ENCODE peak calls at places on chromosome 19, in ten cellular contexts. One of them, this sample, is unnamed.

GRCh38 chr19:2540646-2541454 is 64.9 kb downstream of the GADD45B start:
- DNase-seq in HEK293T: no peak
- DNase-seq in NCI-H345: no peak
- DNase-seq in nephron progenitor cell: peak
- DNase-seq in stimulated activated CD4-positive, alpha-beta T cell treated with anti-CD3 and anti-CD28 coated beads, Interleukin-1b, Interleukin-23, amount 100 ng/mL, for 24 hours: no peak
- DNase-seq in left lung: peak
- DNase-seq in activated T-cell treated with anti-CD3 and anti-CD28 coated beads for 1 hour: no peak
- DNase-seq in memory B cell: no peak
- DNase-seq in skeletal muscle cell: peak
- DNase-seq in HL-60: no peak
- DNase-seq in this sample: peak

GRCh38 chr19:11425719-11426457 is 6.8 kb upstream of the RGL3 start:
- DNase-seq in HEK293T: no peak
- DNase-seq in NCI-H345: no peak
- DNase-seq in nephron progenitor cell: no peak
- DNase-seq in stimulated activated CD4-positive, alpha-beta T cell treated with anti-CD3 and anti-CD28 coated beads, Interleukin-1b, Interleukin-23, amount 100 ng/mL, for 24 hours: no peak
- DNase-seq in left lung: no peak
- DNase-seq in activated T-cell treated with anti-CD3 and anti-CD28 coated beads for 1 hour: no peak
- DNase-seq in memory B cell: no peak
- DNase-seq in skeletal muscle cell: no peak
- DNase-seq in HL-60: no peak
- DNase-seq in this sample: no peak

GRCh38 chr19:35090160-35090794 is 25.3 kb upstream of the FXYD3 start:
- DNase-seq in HEK293T: peak
- DNase-seq in NCI-H345: peak
- DNase-seq in nephron progenitor cell: peak
- DNase-seq in stimulated activated CD4-positive, alpha-beta T cell treated with anti-CD3 and anti-CD28 coated beads, Interleukin-1b, Interleukin-23, amount 100 ng/mL, for 24 hours: peak
- DNase-seq in left lung: peak
- DNase-seq in activated T-cell treated with anti-CD3 and anti-CD28 coated beads for 1 hour: peak
- DNase-seq in memory B cell: peak
- DNase-seq in skeletal muscle cell: no peak
- DNase-seq in HL-60: peak
- DNase-seq in this sample: peak

GRCh38 chr19:13918726-13919411 is 12.9 kb downstream of the CC2D1A start:
- DNase-seq in HEK293T: no peak
- DNase-seq in NCI-H345: no peak
- DNase-seq in nephron progenitor cell: no peak
- DNase-seq in stimulated activated CD4-positive, alpha-beta T cell treated with anti-CD3 and anti-CD28 coated beads, Interleukin-1b, Interleukin-23, amount 100 ng/mL, for 24 hours: no peak
- DNase-seq in left lung: no peak
- DNase-seq in activated T-cell treated with anti-CD3 and anti-CD28 coated beads for 1 hour: no peak
- DNase-seq in memory B cell: no peak
- DNase-seq in skeletal muscle cell: no peak
- DNase-seq in HL-60: no peak
- DNase-seq in this sample: no peak

GRCh38 chr19:55344444-55344843 is 4.8 kb downstream of the KMT5C start:
- DNase-seq in HEK293T: no peak
- DNase-seq in NCI-H345: peak
- DNase-seq in nephron progenitor cell: no peak
- DNase-seq in stimulated activated CD4-positive, alpha-beta T cell treated with anti-CD3 and anti-CD28 coated beads, Interleukin-1b, Interleukin-23, amount 100 ng/mL, for 24 hours: no peak
- DNase-seq in left lung: no peak
- DNase-seq in activated T-cell treated with anti-CD3 and anti-CD28 coated beads for 1 hour: no peak
- DNase-seq in memory B cell: no peak
- DNase-seq in skeletal muscle cell: no peak
- DNase-seq in HL-60: no peak
- DNase-seq in this sample: no peak

GRCh38 chr19:15292140-15292539 is 40.2 kb downstream of the BRD4 start:
- DNase-seq in HEK293T: no peak
- DNase-seq in NCI-H345: no peak
- DNase-seq in nephron progenitor cell: no peak
- DNase-seq in stimulated activated CD4-positive, alpha-beta T cell treated with anti-CD3 and anti-CD28 coated beads, Interleukin-1b, Interleukin-23, amount 100 ng/mL, for 24 hours: no peak
- DNase-seq in left lung: no peak
- DNase-seq in activated T-cell treated with anti-CD3 and anti-CD28 coated beads for 1 hour: no peak
- DNase-seq in memory B cell: no peak
- DNase-seq in skeletal muscle cell: no peak
- DNase-seq in HL-60: no peak
- DNase-seq in this sample: no peak

GRCh38 chr19:50205681-50206138 is 2.3 kb downstream of the MYH14 start:
- DNase-seq in HEK293T: no peak
- DNase-seq in NCI-H345: peak
- DNase-seq in nephron progenitor cell: no peak
- DNase-seq in stimulated activated CD4-positive, alpha-beta T cell treated with anti-CD3 and anti-CD28 coated beads, Interleukin-1b, Interleukin-23, amount 100 ng/mL, for 24 hours: no peak
- DNase-seq in left lung: peak
- DNase-seq in activated T-cell treated with anti-CD3 and anti-CD28 coated beads for 1 hour: no peak
- DNase-seq in memory B cell: no peak
- DNase-seq in skeletal muscle cell: no peak
- DNase-seq in HL-60: no peak
- DNase-seq in this sample: no peak

GRCh38 chr19:10006752-10007323 is 3.5 kb downstream of the COL5A3 start:
- DNase-seq in HEK293T: no peak
- DNase-seq in NCI-H345: no peak
- DNase-seq in nephron progenitor cell: no peak
- DNase-seq in stimulated activated CD4-positive, alpha-beta T cell treated with anti-CD3 and anti-CD28 coated beads, Interleukin-1b, Interleukin-23, amount 100 ng/mL, for 24 hours: no peak
- DNase-seq in left lung: no peak
- DNase-seq in activated T-cell treated with anti-CD3 and anti-CD28 coated beads for 1 hour: no peak
- DNase-seq in memory B cell: no peak
- DNase-seq in skeletal muscle cell: no peak
- DNase-seq in HL-60: no peak
- DNase-seq in this sample: no peak

GRCh38 chr19:34067861-34068271 is 104.4 kb upstream of the LSM14A start:
- DNase-seq in HEK293T: no peak
- DNase-seq in NCI-H345: no peak
- DNase-seq in nephron progenitor cell: no peak
- DNase-seq in stimulated activated CD4-positive, alpha-beta T cell treated with anti-CD3 and anti-CD28 coated beads, Interleukin-1b, Interleukin-23, amount 100 ng/mL, for 24 hours: no peak
- DNase-seq in left lung: no peak
- DNase-seq in activated T-cell treated with anti-CD3 and anti-CD28 coated beads for 1 hour: no peak
- DNase-seq in memory B cell: no peak
- DNase-seq in skeletal muscle cell: no peak
- DNase-seq in HL-60: no peak
- DNase-seq in this sample: no peak

GRCh38 chr19:54233941-54234340 is 8.6 kb downstream of the LILRA6 start:
- DNase-seq in HEK293T: no peak
- DNase-seq in NCI-H345: no peak
- DNase-seq in nephron progenitor cell: no peak
- DNase-seq in stimulated activated CD4-positive, alpha-beta T cell treated with anti-CD3 and anti-CD28 coated beads, Interleukin-1b, Interleukin-23, amount 100 ng/mL, for 24 hours: no peak
- DNase-seq in left lung: no peak
- DNase-seq in activated T-cell treated with anti-CD3 and anti-CD28 coated beads for 1 hour: no peak
- DNase-seq in memory B cell: no peak
- DNase-seq in skeletal muscle cell: no peak
- DNase-seq in HL-60: no peak
- DNase-seq in this sample: no peak

GRCh38 chr19:35305181-35305580 is 13.2 kb downstream of the MAG start:
- DNase-seq in HEK293T: no peak
- DNase-seq in NCI-H345: no peak
- DNase-seq in nephron progenitor cell: no peak
- DNase-seq in stimulated activated CD4-positive, alpha-beta T cell treated with anti-CD3 and anti-CD28 coated beads, Interleukin-1b, Interleukin-23, amount 100 ng/mL, for 24 hours: no peak
- DNase-seq in left lung: peak
- DNase-seq in activated T-cell treated with anti-CD3 and anti-CD28 coated beads for 1 hour: no peak
- DNase-seq in memory B cell: no peak
- DNase-seq in skeletal muscle cell: no peak
- DNase-seq in HL-60: no peak
- DNase-seq in this sample: no peak

GRCh38 chr19:57903298-57904174 is 12.9 kb downstream of the ZNF417 start:
- DNase-seq in HEK293T: no peak
- DNase-seq in NCI-H345: no peak
- DNase-seq in nephron progenitor cell: no peak
- DNase-seq in stimulated activated CD4-positive, alpha-beta T cell treated with anti-CD3 and anti-CD28 coated beads, Interleukin-1b, Interleukin-23, amount 100 ng/mL, for 24 hours: no peak
- DNase-seq in left lung: no peak
- DNase-seq in activated T-cell treated with anti-CD3 and anti-CD28 coated beads for 1 hour: no peak
- DNase-seq in memory B cell: no peak
- DNase-seq in skeletal muscle cell: no peak
- DNase-seq in HL-60: no peak
- DNase-seq in this sample: no peak

GRCh38 chr19:30061557-30062330 is 119.7 kb downstream of the URI1 start:
- DNase-seq in HEK293T: peak
- DNase-seq in NCI-H345: no peak
- DNase-seq in nephron progenitor cell: no peak
- DNase-seq in stimulated activated CD4-positive, alpha-beta T cell treated with anti-CD3 and anti-CD28 coated beads, Interleukin-1b, Interleukin-23, amount 100 ng/mL, for 24 hours: no peak
- DNase-seq in left lung: no peak
- DNase-seq in activated T-cell treated with anti-CD3 and anti-CD28 coated beads for 1 hour: no peak
- DNase-seq in memory B cell: no peak
- DNase-seq in skeletal muscle cell: no peak
- DNase-seq in HL-60: no peak
- DNase-seq in this sample: no peak

GRCh38 chr19:50875795-50876422 is 2.7 kb downstream of the KLK2 start:
- DNase-seq in HEK293T: no peak
- DNase-seq in NCI-H345: no peak
- DNase-seq in nephron progenitor cell: no peak
- DNase-seq in stimulated activated CD4-positive, alpha-beta T cell treated with anti-CD3 and anti-CD28 coated beads, Interleukin-1b, Interleukin-23, amount 100 ng/mL, for 24 hours: no peak
- DNase-seq in left lung: no peak
- DNase-seq in activated T-cell treated with anti-CD3 and anti-CD28 coated beads for 1 hour: no peak
- DNase-seq in memory B cell: no peak
- DNase-seq in skeletal muscle cell: no peak
- DNase-seq in HL-60: no peak
- DNase-seq in this sample: no peak

GRCh38 chr19:3481241-3482090 is 1.1 kb upstream of the SMIM24 start:
- DNase-seq in HEK293T: no peak
- DNase-seq in NCI-H345: no peak
- DNase-seq in nephron progenitor cell: no peak
- DNase-seq in stimulated activated CD4-positive, alpha-beta T cell treated with anti-CD3 and anti-CD28 coated beads, Interleukin-1b, Interleukin-23, amount 100 ng/mL, for 24 hours: no peak
- DNase-seq in left lung: no peak
- DNase-seq in activated T-cell treated with anti-CD3 and anti-CD28 coated beads for 1 hour: no peak
- DNase-seq in memory B cell: no peak
- DNase-seq in skeletal muscle cell: no peak
- DNase-seq in HL-60: no peak
- DNase-seq in this sample: no peak

GRCh38 chr19:6803036-6803404 is 30.5 kb downstream of the VAV1 start:
- DNase-seq in HEK293T: no peak
- DNase-seq in NCI-H345: no peak
- DNase-seq in nephron progenitor cell: no peak
- DNase-seq in stimulated activated CD4-positive, alpha-beta T cell treated with anti-CD3 and anti-CD28 coated beads, Interleukin-1b, Interleukin-23, amount 100 ng/mL, for 24 hours: no peak
- DNase-seq in left lung: no peak
- DNase-seq in activated T-cell treated with anti-CD3 and anti-CD28 coated beads for 1 hour: no peak
- DNase-seq in memory B cell: peak
- DNase-seq in skeletal muscle cell: no peak
- DNase-seq in HL-60: no peak
- DNase-seq in this sample: no peak

GRCh38 chr19:47790398-47790814 is 11.9 kb downstream of the SELENOW start:
- DNase-seq in HEK293T: peak
- DNase-seq in NCI-H345: peak
- DNase-seq in nephron progenitor cell: peak
- DNase-seq in stimulated activated CD4-positive, alpha-beta T cell treated with anti-CD3 and anti-CD28 coated beads, Interleukin-1b, Interleukin-23, amount 100 ng/mL, for 24 hours: peak
- DNase-seq in left lung: peak
- DNase-seq in activated T-cell treated with anti-CD3 and anti-CD28 coated beads for 1 hour: peak
- DNase-seq in memory B cell: peak
- DNase-seq in skeletal muscle cell: no peak
- DNase-seq in HL-60: peak
- DNase-seq in this sample: peak

GRCh38 chr19:35266904-35267817 is 1.6 kb upstream of the USF2 start:
- DNase-seq in HEK293T: no peak
- DNase-seq in NCI-H345: no peak
- DNase-seq in nephron progenitor cell: peak
- DNase-seq in stimulated activated CD4-positive, alpha-beta T cell treated with anti-CD3 and anti-CD28 coated beads, Interleukin-1b, Interleukin-23, amount 100 ng/mL, for 24 hours: peak
- DNase-seq in left lung: peak
- DNase-seq in activated T-cell treated with anti-CD3 and anti-CD28 coated beads for 1 hour: peak
- DNase-seq in memory B cell: peak
- DNase-seq in skeletal muscle cell: no peak
- DNase-seq in HL-60: no peak
- DNase-seq in this sample: peak

GRCh38 chr19:14542721-14543328 is 13.4 kb downstream of the TECR start:
- DNase-seq in HEK293T: no peak
- DNase-seq in NCI-H345: no peak
- DNase-seq in nephron progenitor cell: no peak
- DNase-seq in stimulated activated CD4-positive, alpha-beta T cell treated with anti-CD3 and anti-CD28 coated beads, Interleukin-1b, Interleukin-23, amount 100 ng/mL, for 24 hours: no peak
- DNase-seq in left lung: no peak
- DNase-seq in activated T-cell treated with anti-CD3 and anti-CD28 coated beads for 1 hour: no peak
- DNase-seq in memory B cell: no peak
- DNase-seq in skeletal muscle cell: no peak
- DNase-seq in HL-60: peak
- DNase-seq in this sample: no peak

GRCh38 chr19:58056261-58056660 is 2.8 kb upstream of the ZNF135 start:
- DNase-seq in HEK293T: no peak
- DNase-seq in NCI-H345: no peak
- DNase-seq in nephron progenitor cell: no peak
- DNase-seq in stimulated activated CD4-positive, alpha-beta T cell treated with anti-CD3 and anti-CD28 coated beads, Interleukin-1b, Interleukin-23, amount 100 ng/mL, for 24 hours: no peak
- DNase-seq in left lung: no peak
- DNase-seq in activated T-cell treated with anti-CD3 and anti-CD28 coated beads for 1 hour: no peak
- DNase-seq in memory B cell: no peak
- DNase-seq in skeletal muscle cell: no peak
- DNase-seq in HL-60: no peak
- DNase-seq in this sample: no peak

GRCh38 chr19:23071087-23071511 is 45.7 kb upstream of the ZNF730 start:
- DNase-seq in HEK293T: no peak
- DNase-seq in NCI-H345: peak
- DNase-seq in nephron progenitor cell: no peak
- DNase-seq in stimulated activated CD4-positive, alpha-beta T cell treated with anti-CD3 and anti-CD28 coated beads, Interleukin-1b, Interleukin-23, amount 100 ng/mL, for 24 hours: no peak
- DNase-seq in left lung: peak
- DNase-seq in activated T-cell treated with anti-CD3 and anti-CD28 coated beads for 1 hour: no peak
- DNase-seq in memory B cell: no peak
- DNase-seq in skeletal muscle cell: no peak
- DNase-seq in HL-60: no peak
- DNase-seq in this sample: no peak

GRCh38 chr19:48556163-48556562 is 4.2 kb downstream of the SULT2B1 start:
- DNase-seq in HEK293T: no peak
- DNase-seq in NCI-H345: no peak
- DNase-seq in nephron progenitor cell: no peak
- DNase-seq in stimulated activated CD4-positive, alpha-beta T cell treated with anti-CD3 and anti-CD28 coated beads, Interleukin-1b, Interleukin-23, amount 100 ng/mL, for 24 hours: no peak
- DNase-seq in left lung: no peak
- DNase-seq in activated T-cell treated with anti-CD3 and anti-CD28 coated beads for 1 hour: no peak
- DNase-seq in memory B cell: no peak
- DNase-seq in skeletal muscle cell: no peak
- DNase-seq in HL-60: no peak
- DNase-seq in this sample: no peak

GRCh38 chr19:6047741-6048231 is 62.5 kb downstream of the RFX2 start:
- DNase-seq in HEK293T: peak
- DNase-seq in NCI-H345: peak
- DNase-seq in nephron progenitor cell: peak
- DNase-seq in stimulated activated CD4-positive, alpha-beta T cell treated with anti-CD3 and anti-CD28 coated beads, Interleukin-1b, Interleukin-23, amount 100 ng/mL, for 24 hours: no peak
- DNase-seq in left lung: no peak
- DNase-seq in activated T-cell treated with anti-CD3 and anti-CD28 coated beads for 1 hour: no peak
- DNase-seq in memory B cell: no peak
- DNase-seq in skeletal muscle cell: no peak
- DNase-seq in HL-60: peak
- DNase-seq in this sample: peak

GRCh38 chr19:45767410-45767880 is 1.6 kb downstream of the SIX5 start:
- DNase-seq in HEK293T: peak
- DNase-seq in NCI-H345: no peak
- DNase-seq in nephron progenitor cell: peak
- DNase-seq in stimulated activated CD4-positive, alpha-beta T cell treated with anti-CD3 and anti-CD28 coated beads, Interleukin-1b, Interleukin-23, amount 100 ng/mL, for 24 hours: no peak
- DNase-seq in left lung: peak
- DNase-seq in activated T-cell treated with anti-CD3 and anti-CD28 coated beads for 1 hour: no peak
- DNase-seq in memory B cell: no peak
- DNase-seq in skeletal muscle cell: peak
- DNase-seq in HL-60: no peak
- DNase-seq in this sample: peak

GRCh38 chr19:44539991-44540390 is 10.5 kb upstream of the CEACAM20 start:
- DNase-seq in HEK293T: no peak
- DNase-seq in NCI-H345: no peak
- DNase-seq in nephron progenitor cell: no peak
- DNase-seq in stimulated activated CD4-positive, alpha-beta T cell treated with anti-CD3 and anti-CD28 coated beads, Interleukin-1b, Interleukin-23, amount 100 ng/mL, for 24 hours: no peak
- DNase-seq in left lung: no peak
- DNase-seq in activated T-cell treated with anti-CD3 and anti-CD28 coated beads for 1 hour: no peak
- DNase-seq in memory B cell: no peak
- DNase-seq in skeletal muscle cell: no peak
- DNase-seq in HL-60: no peak
- DNase-seq in this sample: no peak

GRCh38 chr19:37128821-37129177 is 43.7 kb downstream of the ZNF585A start:
- DNase-seq in HEK293T: no peak
- DNase-seq in NCI-H345: no peak
- DNase-seq in nephron progenitor cell: no peak
- DNase-seq in stimulated activated CD4-positive, alpha-beta T cell treated with anti-CD3 and anti-CD28 coated beads, Interleukin-1b, Interleukin-23, amount 100 ng/mL, for 24 hours: no peak
- DNase-seq in left lung: no peak
- DNase-seq in activated T-cell treated with anti-CD3 and anti-CD28 coated beads for 1 hour: no peak
- DNase-seq in memory B cell: no peak
- DNase-seq in skeletal muscle cell: no peak
- DNase-seq in HL-60: no peak
- DNase-seq in this sample: no peak

GRCh38 chr19:5891938-5892771 is 11.4 kb downstream of the NDUFA11 start:
- DNase-seq in HEK293T: peak
- DNase-seq in NCI-H345: no peak
- DNase-seq in nephron progenitor cell: peak
- DNase-seq in stimulated activated CD4-positive, alpha-beta T cell treated with anti-CD3 and anti-CD28 coated beads, Interleukin-1b, Interleukin-23, amount 100 ng/mL, for 24 hours: no peak
- DNase-seq in left lung: peak
- DNase-seq in activated T-cell treated with anti-CD3 and anti-CD28 coated beads for 1 hour: no peak
- DNase-seq in memory B cell: no peak
- DNase-seq in skeletal muscle cell: no peak
- DNase-seq in HL-60: peak
- DNase-seq in this sample: peak

GRCh38 chr19:18846862-18847515 is 15.2 kb downstream of the UPF1 start:
- DNase-seq in HEK293T: peak
- DNase-seq in NCI-H345: peak
- DNase-seq in nephron progenitor cell: peak
- DNase-seq in stimulated activated CD4-positive, alpha-beta T cell treated with anti-CD3 and anti-CD28 coated beads, Interleukin-1b, Interleukin-23, amount 100 ng/mL, for 24 hours: peak
- DNase-seq in left lung: peak
- DNase-seq in activated T-cell treated with anti-CD3 and anti-CD28 coated beads for 1 hour: peak
- DNase-seq in memory B cell: peak
- DNase-seq in skeletal muscle cell: no peak
- DNase-seq in HL-60: peak
- DNase-seq in this sample: peak